ENCODE peak calls at places on chromosomes 12 and 14, in seven cellular contexts. R, D, Q, O, A, N and X are unnamed samples.

GRCh38 chr12:131101006-131101405 is 147.3 kb downstream of the ADGRD1 start:
- DNase-seq in D (no peak), N (no peak), R (no peak), Q (no peak), O (no peak), A (no peak), X (no peak)

GRCh38 chr12:8890313-8891084 is 23.8 kb upstream of the PHC1 start:
- DNase-seq in A (peak), O (peak), N (peak), R (peak), Q (peak), D (peak), X (no peak)

GRCh38 chr14:62662811-62663477 is 382.3 kb downstream of the KCNH5 start:
- DNase-seq in O (no peak), Q (peak), R (no peak), N (peak), D (peak), A (peak), X (no peak)

GRCh38 chr12:132803883-132804282 is 24.8 kb downstream of the GOLGA3 start:
- DNase-seq in R (no peak), O (no peak), D (no peak), A (no peak), N (no peak), Q (no peak), X (no peak)

GRCh38 chr12:67917811-67918210 is 71.4 kb upstream of the IFNG-AS1 start:
- DNase-seq in O (no peak), N (no peak), R (no peak), Q (no peak), D (no peak), A (no peak), X (no peak)

GRCh38 chr14:63483315-63483714 is 59.9 kb downstream of the PPP2R5E start:
- DNase-seq in O (no peak), A (no peak), R (no peak), N (no peak), Q (no peak), D (no peak), X (no peak)

GRCh38 chr12:115384391-115384790 is 700.4 kb upstream of the TBX3 start:
- DNase-seq in Q (no peak), N (no peak), O (no peak), A (no peak), R (no peak), D (no peak), X (no peak)

GRCh38 chr12:93723568-93723930 is 46.4 kb downstream of the CRADD start:
- DNase-seq in Q (no peak), D (no peak), R (no peak), A (no peak), O (no peak), N (no peak), X (no peak)

GRCh38 chr12:70733385-70733784 is 96.2 kb upstream of the PTPRB start:
- DNase-seq in O (peak), A (peak), D (peak), Q (peak), N (peak), R (no peak), X (no peak)

GRCh38 chr14:58133739-58134138 is 18.3 kb downstream of the ARMH4 start:
- DNase-seq in R (no peak), A (peak), D (no peak), O (no peak), N (no peak), Q (peak), X (peak)

GRCh38 chr14:99676657-99677056 is 7.4 kb upstream of the CYP46A1 start:
- DNase-seq in R (no peak), Q (no peak), A (no peak), O (no peak), D (no peak), N (no peak), X (no peak)

GRCh38 chr14:99034711-99035171 is 237.3 kb downstream of the BCL11B start:
- DNase-seq in N (no peak), R (no peak), O (no peak), Q (no peak), A (no peak), D (peak), X (no peak)

GRCh38 chr14:54026671-54027070 is 70.0 kb upstream of the BMP4 start:
- DNase-seq in O (no peak), A (no peak), N (no peak), Q (no peak), R (no peak), D (no peak), X (no peak)

GRCh38 chr12:124834822-124835221 is 28.8 kb downstream of the SCARB1 start:
- DNase-seq in A (no peak), N (no peak), R (no peak), D (no peak), O (no peak), Q (no peak), X (no peak)

GRCh38 chr12:19915392-19916192 is 452.7 kb upstream of the PDE3A start:
- DNase-seq in O (no peak), Q (peak), N (no peak), A (peak), R (no peak), D (peak), X (no peak)

GRCh38 chr12:52561880-52562449 is 9.0 kb upstream of the KRT71 start:
- DNase-seq in Q (no peak), A (no peak), D (peak), N (peak), R (no peak), O (peak), X (no peak)
- TF ChIP-seq CTCF in Q (no peak), A (peak), D (peak), N (peak), R (no peak), O (peak), X (peak)

DNA sequence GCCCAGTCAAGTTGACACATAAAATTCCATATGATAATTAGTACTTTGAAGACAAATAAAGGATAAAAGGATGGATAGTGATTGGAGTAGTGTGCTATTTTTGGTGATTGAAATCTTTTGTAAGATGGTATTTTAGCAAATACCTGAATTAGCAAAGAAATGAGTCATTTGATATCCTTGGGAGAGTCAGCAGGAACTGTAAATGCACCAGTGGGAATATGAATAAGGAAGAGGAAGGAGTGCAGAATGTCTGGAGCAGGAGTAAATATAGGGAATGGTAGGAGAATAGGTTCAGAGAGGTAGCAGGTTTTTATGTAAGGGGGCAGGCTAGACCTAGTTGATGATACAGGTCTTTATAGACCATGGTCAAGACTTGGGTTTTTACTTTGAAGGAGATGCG is 74.9 kb downstream of the TRMT5 start:
- DNase-seq in R (no peak), A (no peak), N (no peak), Q (peak), O (no peak), D (no peak), X (no peak)
- H3K4me3 ChIP-seq in R (no peak), A (no peak), N (no peak), Q (no peak), O (no peak), D (no peak), X (no peak)

DNA sequence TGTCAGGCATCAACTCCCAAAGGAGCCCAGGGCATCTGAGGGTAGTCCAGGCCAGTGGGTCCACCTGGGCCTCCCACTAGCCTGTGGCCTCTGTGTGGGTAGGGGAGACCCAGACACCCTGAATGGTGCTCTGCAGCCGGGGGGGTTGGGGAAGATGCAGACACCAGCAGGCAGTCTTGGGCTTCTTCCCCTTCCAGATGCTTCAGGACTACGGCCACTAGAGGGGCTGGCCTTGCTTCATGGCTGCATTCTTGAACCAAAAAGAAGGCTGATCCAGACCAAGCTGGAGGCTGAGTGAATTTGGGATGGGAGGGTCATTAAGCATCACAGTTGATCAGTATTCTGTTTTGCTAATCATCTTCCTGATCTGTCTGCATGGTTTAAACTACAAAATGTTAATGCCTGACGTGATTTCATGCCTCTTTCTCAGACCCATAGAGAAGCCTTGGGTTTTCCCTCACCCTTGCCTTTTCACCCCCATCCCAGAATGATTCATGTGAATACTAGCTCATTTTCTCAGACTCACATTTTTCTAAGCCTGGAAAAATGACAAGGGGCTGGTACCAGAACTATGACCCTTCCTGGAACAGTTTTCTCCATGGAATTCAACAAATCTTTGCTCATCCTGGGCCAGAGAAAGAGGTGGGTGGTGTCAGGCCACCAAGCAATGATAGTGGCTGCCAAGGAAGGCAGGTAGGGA is 134.2 kb downstream of the NTF3 start:
- DNase-seq in R (no peak), D (no peak), O (no peak), A (peak), N (no peak), Q (peak), X (peak)
- TF ChIP-seq CTCF in R (no peak), D (no peak), O (no peak), A (no peak), N (no peak), Q (peak), X (peak)

GRCh38 chr12:54125950-54126695 is 62.7 kb downstream of the SMUG1 start:
- DNase-seq in O (no peak), D (peak), R (no peak), Q (no peak), A (no peak), N (no peak), X (no peak)

GRCh38 chr12:54126696-54127537 is 61.9 kb downstream of the SMUG1 start:
- DNase-seq in A (no peak), Q (no peak), O (peak), R (peak), D (peak), N (no peak), X (no peak)

GRCh38 chr12:54127538-54128259 is 61.1 kb downstream of the SMUG1 start:
- DNase-seq in N (no peak), R (no peak), D (no peak), O (no peak), Q (no peak), A (no peak), X (no peak)

GRCh38 chr12:54129028-54129903 is 59.5 kb downstream of the SMUG1 start:
- DNase-seq in Q (no peak), R (no peak), O (no peak), A (no peak), N (no peak), D (no peak), X (no peak)

GRCh38 chr12:54128466-54128865 is 60.3 kb downstream of the SMUG1 start:
- DNase-seq in O (no peak), D (no peak), Q (no peak), R (no peak), A (no peak), N (no peak), X (no peak)
- H3K4me3 ChIP-seq in O (no peak), D (no peak), Q (no peak), R (no peak), A (no peak), N (no peak), X (no peak)

GRCh38 chr12:69388371-69388770 is 28.8 kb downstream of the YEATS4 start:
- DNase-seq in D (no peak), R (no peak), N (peak), A (peak), Q (peak), O (peak), X (peak)
- TF ChIP-seq CTCF in D (peak), R (peak), N (peak), A (peak), Q (peak), O (peak), X (peak)

DNA sequence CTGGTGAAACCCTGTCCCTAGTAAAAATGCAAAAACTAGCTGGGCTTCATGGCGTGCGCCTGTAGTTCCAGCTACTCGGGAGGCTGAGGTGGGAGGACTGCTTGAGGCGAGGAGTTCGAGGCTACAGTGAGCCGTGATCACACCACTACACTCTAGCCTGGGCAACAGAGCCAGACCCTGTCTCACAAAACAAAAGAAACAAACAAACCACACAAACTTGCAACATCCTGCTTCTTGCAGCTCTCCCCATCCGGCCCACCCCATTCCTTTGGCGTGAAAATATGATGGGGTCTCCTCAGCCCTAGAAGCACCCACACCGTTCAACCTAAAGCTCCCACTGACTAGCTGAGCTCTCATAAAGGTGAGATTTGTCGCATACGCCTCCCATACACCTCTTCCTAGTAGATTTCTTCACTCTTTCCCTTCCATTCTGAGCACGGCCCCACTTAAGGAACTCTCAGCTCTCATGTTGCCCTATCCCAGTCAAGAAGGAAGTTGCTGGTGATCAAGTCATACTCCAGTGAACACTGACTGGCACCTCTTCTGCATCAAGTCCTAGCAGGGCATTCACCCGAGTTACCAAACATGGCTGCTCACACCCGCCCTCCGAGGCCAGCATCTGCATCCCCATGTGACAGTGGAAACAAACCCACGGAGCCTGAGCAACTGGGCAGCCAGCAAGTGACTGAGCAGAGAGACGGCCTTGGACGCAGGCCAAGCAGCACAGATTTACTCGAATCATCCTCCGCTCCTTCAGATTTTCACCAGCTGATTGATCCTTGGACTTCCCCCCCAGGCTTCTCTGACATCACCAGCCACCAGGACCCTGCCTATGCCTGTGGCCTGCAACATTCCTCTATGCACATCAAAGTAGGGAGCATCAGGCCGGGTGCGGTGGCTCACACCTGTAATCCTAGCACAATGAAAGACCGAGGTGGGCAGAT is 18.9 kb upstream of the CD27 start:
- DNase-seq in Q (peak), R (peak), N (peak), O (no peak), D (no peak), A (no peak), X (no peak)
- H3K4me3 ChIP-seq in Q (no peak), R (no peak), N (no peak), O (no peak), D (no peak), A (no peak), X (no peak)

GRCh38 chr12:55659486-55660385 is 23.0 kb downstream of the OR10P1 start:
- DNase-seq in Q (peak), D (peak), A (peak), O (no peak), R (no peak), N (peak), X (no peak)
- TF ChIP-seq CTCF in Q (peak), D (peak), A (peak), O (peak), R (peak), N (peak), X (peak)

DNA sequence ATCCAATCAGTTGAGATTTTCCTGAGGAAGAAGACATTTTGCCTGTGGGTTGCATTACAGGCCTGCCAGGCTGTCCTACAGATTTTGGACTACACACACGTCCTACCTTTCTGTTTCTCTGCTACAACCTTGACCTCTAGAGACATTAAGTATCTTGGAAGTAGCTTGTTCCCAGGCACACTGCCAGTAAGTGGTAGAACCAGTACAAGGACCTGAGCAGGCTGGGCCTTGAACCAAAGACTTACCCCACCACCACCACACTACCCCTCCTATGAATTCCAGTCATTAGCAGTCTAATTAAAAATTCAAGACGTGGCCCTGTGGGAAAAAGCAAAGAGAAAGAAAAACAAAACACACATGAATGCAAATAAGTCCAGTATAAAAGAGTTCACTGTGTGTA is 74.1 kb upstream of the ST8SIA1 start:
- DNase-seq in R (no peak), Q (no peak), O (no peak), D (no peak), A (no peak), N (no peak), X (no peak)
- H3K4me3 ChIP-seq in R (no peak), Q (no peak), O (no peak), D (no peak), A (no peak), N (no peak), X (no peak)

GRCh38 chr12:120116792-120117651 is 469 bp upstream of the RAB35 start:
- DNase-seq in O (peak), Q (peak), A (peak), N (peak), D (peak), R (peak), X (peak)

GRCh38 chr12:120119395-120119973 is 2.9 kb upstream of the RAB35 start:
- DNase-seq in D (no peak), O (peak), N (peak), Q (peak), A (no peak), R (no peak), X (peak)

GRCh38 chr12:120117961-120118709 is 1.6 kb upstream of the RAB35 start:
- DNase-seq in N (peak), D (peak), Q (peak), O (peak), R (no peak), A (peak), X (no peak)

GRCh38 chr12:120116443-120116791 is at the start of gene RAB35:
- DNase-seq in A (no peak), Q (no peak), R (no peak), O (peak), N (no peak), D (no peak), X (no peak)

DNA sequence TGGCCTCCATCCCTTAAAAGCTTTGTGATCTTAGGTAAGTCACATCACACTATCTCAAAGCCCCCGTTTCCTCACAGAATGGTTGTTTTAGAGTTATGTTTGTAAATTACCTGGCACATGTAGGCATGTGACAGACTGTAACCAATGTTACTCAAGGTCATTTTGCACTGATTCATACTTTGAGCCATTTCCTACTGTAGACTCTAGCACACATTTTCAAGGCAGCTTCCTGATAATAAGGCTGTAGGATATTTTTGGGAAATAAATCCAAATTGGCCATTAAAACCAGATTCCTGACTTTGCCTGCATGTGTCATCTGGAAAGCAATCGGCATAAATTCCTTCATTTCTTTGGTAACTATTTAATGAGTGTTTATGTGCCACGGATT is 2.2 kb upstream of the RAB35 start:
- DNase-seq in O (no peak), D (no peak), N (peak), A (no peak), Q (peak), R (no peak), X (peak)
- TF ChIP-seq CTCF in O (no peak), D (no peak), N (no peak), A (no peak), Q (no peak), R (no peak), X (no peak)